ENCODE peak calls at places on chromosomes 2 and 18, in eight cellular contexts. O is cardiac muscle cell, B is epithelial cell of esophagus, F is foreskin fibroblast, R is epithelial cell of proximal tubule, M is choroid plexus epithelial cell, N is left ventricle myocardium inferior, J is RWPE2. T is an unnamed sample.

GRCh38 chr2:160813506-160813858 is 319.9 kb upstream of the RBMS1 start:
- DNase-seq in O (peak), B (peak), F (no peak), R (no peak), M (no peak), N (peak), J (no peak), T (no peak)

GRCh38 chr18:3450358-3451107 is 561 bp downstream of the TGIF1 start:
- DNase-seq in O (peak), B (peak), F (peak), R (no peak), M (peak), N (peak), J (no peak), T (no peak)

GRCh38 chr2:131034122-131035051 is 58.9 kb downstream of the FAM168B start:
- DNase-seq in O (peak), B (peak), F (peak), R (no peak), M (peak), N (no peak), J (no peak), T (no peak)

GRCh38 chr2:123732563-123732962 is 292.5 kb upstream of the CNTNAP5 start:
- DNase-seq in O (no peak), B (peak), F (no peak), R (no peak), M (no peak), N (no peak), J (no peak), T (peak)

GRCh38 chr2:97796465-97797126 is 83.2 kb downstream of the ZAP70 start:
- DNase-seq in O (no peak), B (no peak), F (no peak), R (no peak), M (no peak), N (no peak), J (no peak), T (no peak)

GRCh38 chr2:48601349-48601748 is 16.3 kb upstream of the GTF2A1L start:
- DNase-seq in O (peak), B (peak), F (no peak), R (no peak), M (peak), N (no peak), J (no peak), T (no peak)

GRCh38 chr2:144320491-144320890 is 199.4 kb downstream of the ZEB2 start:
- DNase-seq in O (peak), B (peak), F (peak), R (no peak), M (peak), N (no peak), J (no peak), T (no peak)

GRCh38 chr2:224885836-224886547 is 156.3 kb downstream of the DOCK10 start:
- DNase-seq in O (peak), B (peak), F (peak), R (no peak), M (peak), N (no peak), J (no peak), T (no peak)

GRCh38 chr2:24766609-24767008 is 26.6 kb downstream of the PTRHD1 start:
- DNase-seq in O (no peak), B (no peak), F (no peak), R (no peak), M (no peak), N (no peak), J (no peak), T (no peak)

GRCh38 chr2:44582363-44583008 is 220.7 kb downstream of the CAMKMT start:
- DNase-seq in O (peak), B (peak), F (peak), R (peak), M (peak), N (no peak), J (no peak), T (no peak)

GRCh38 chr2:173874899-173875247 is 90.3 kb downstream of the SP3 start:
- DNase-seq in O (no peak), B (no peak), F (no peak), R (peak), M (no peak), N (no peak), J (no peak), T (no peak)

GRCh38 chr2:8152392-8153257 is 529.2 kb upstream of the ID2 start:
- DNase-seq in O (no peak), B (no peak), F (no peak), R (no peak), M (no peak), N (no peak), J (no peak), T (no peak)

GRCh38 chr2:217652761-217653160 is 350.0 kb downstream of the TNS1 start:
- DNase-seq in O (no peak), B (no peak), F (peak), R (no peak), M (no peak), N (no peak), J (no peak), T (no peak)

GRCh38 chr2:190649035-190649797 is at the start of gene NAB1:
- DNase-seq in O (peak), B (peak), F (peak), R (no peak), M (no peak), N (peak), J (no peak), T (no peak)

GRCh38 chr2:105607920-105608504 is 136.7 kb upstream of the NCK2 start:
- DNase-seq in O (no peak), B (no peak), F (no peak), R (no peak), M (no peak), N (peak), J (no peak), T (peak)

GRCh38 chr2:76958749-76959148 is 563.4 kb downstream of the LRRTM4 start:
- DNase-seq in O (peak), B (peak), F (no peak), R (no peak), M (no peak), N (no peak), J (no peak), T (peak)

GRCh38 chr18:46174317-46175039 is 70.3 kb downstream of the HAUS1 start:
- DNase-seq in O (peak), B (peak), F (peak), R (no peak), M (peak), N (peak), J (no peak), T (no peak)

GRCh38 chr2:147662221-147662620 is 182.6 kb upstream of the ACVR2A start:
- DNase-seq in O (no peak), B (no peak), F (no peak), R (no peak), M (no peak), N (no peak), J (no peak), T (no peak)

GRCh38 chr2:235518317-235519090 is 24.7 kb downstream of the AGAP1 start:
- DNase-seq in O (peak), B (no peak), F (no peak), R (no peak), M (no peak), N (no peak), J (no peak), T (no peak)

GRCh38 chr18:6901283-6901926 is 171.9 kb downstream of the ARHGAP28 start:
- DNase-seq in O (no peak), B (no peak), F (no peak), R (no peak), M (no peak), N (no peak), J (no peak), T (no peak)

GRCh38 chr2:33550206-33550605 is 48.9 kb downstream of the FAM98A start:
- DNase-seq in O (no peak), B (no peak), F (no peak), R (no peak), M (no peak), N (no peak), J (no peak), T (no peak)

GRCh38 chr2:55056024-55056521 is 5.8 kb upstream of the RTN4 start:
- DNase-seq in O (peak), B (peak), F (peak), R (no peak), M (peak), N (no peak), J (no peak), T (no peak)

GRCh38 chr2:231336700-231337099 is 58.8 kb upstream of the B3GNT7 start:
- DNase-seq in O (no peak), B (no peak), F (no peak), R (no peak), M (no peak), N (no peak), J (no peak), T (no peak)

GRCh38 chr2:11807156-11808015 is 61.0 kb downstream of the LPIN1 start:
- DNase-seq in O (no peak), B (no peak), F (no peak), R (no peak), M (no peak), N (no peak), J (no peak), T (no peak)

GRCh38 chr18:63356272-63356896 is 10.6 kb downstream of the KDSR start:
- DNase-seq in O (no peak), B (peak), F (no peak), R (no peak), M (no peak), N (no peak), J (no peak), T (no peak)

GRCh38 chr18:43192408-43192807 is 76.9 kb upstream of the RIT2 start:
- DNase-seq in O (no peak), B (peak), F (peak), R (no peak), M (peak), N (no peak), J (no peak), T (no peak)

GRCh38 chr2:1972428-1972827 is 228.1 kb upstream of the PXDN start:
- DNase-seq in O (peak), B (peak), F (no peak), R (peak), M (peak), N (peak), J (no peak), T (peak)

GRCh38 chr2:101396352-101396717 is 9.0 kb upstream of the CREG2 start:
- DNase-seq in O (peak), B (peak), F (peak), R (peak), M (peak), N (no peak), J (no peak), T (no peak)

GRCh38 chr2:9637330-9637729 is 6.5 kb upstream of the YWHAQ start:
- DNase-seq in O (peak), B (peak), F (peak), R (no peak), M (peak), N (no peak), J (no peak), T (no peak)

GRCh38 chr2:238561230-238561629 is 134.5 kb downstream of the ASB1 start:
- DNase-seq in O (no peak), B (no peak), F (peak), R (no peak), M (no peak), N (no peak), J (no peak), T (peak)

GRCh38 chr2:56034258-56034657 is 110.7 kb upstream of the EFEMP1 start:
- DNase-seq in O (no peak), B (peak), F (no peak), R (no peak), M (no peak), N (no peak), J (no peak), T (no peak)

GRCh38 chr2:235165136-235165535 is 213.3 kb downstream of the SH3BP4 start:
- DNase-seq in O (no peak), B (no peak), F (no peak), R (no peak), M (no peak), N (no peak), J (no peak), T (no peak)

GRCh38 chr18:46322941-46323340 is 218.8 kb downstream of the HAUS1 start:
- DNase-seq in O (no peak), B (no peak), F (no peak), R (no peak), M (no peak), N (no peak), J (peak), T (no peak)

GRCh38 chr2:127174977-127175376 is 45.1 kb downstream of the CYP27C1 start:
- DNase-seq in O (peak), B (peak), F (peak), R (no peak), M (peak), N (peak), J (no peak), T (no peak)

GRCh38 chr2:236755278-236755840 is 185.7 kb downstream of the ACKR3 start:
- DNase-seq in O (no peak), B (no peak), F (no peak), R (no peak), M (no peak), N (no peak), J (no peak), T (no peak)

GRCh38 chr18:58674863-58675472 is 3.7 kb downstream of the MALT1 start:
- DNase-seq in O (peak), B (peak), F (peak), R (no peak), M (peak), N (no peak), J (no peak), T (no peak)

GRCh38 chr2:45750484-45750883 is 99.0 kb downstream of the PRKCE start:
- DNase-seq in O (no peak), B (peak), F (no peak), R (no peak), M (no peak), N (no peak), J (no peak), T (no peak)

GRCh38 chr2:88090446-88091283 is 23.0 kb downstream of the SMYD1 start:
- DNase-seq in O (no peak), B (no peak), F (no peak), R (no peak), M (no peak), N (no peak), J (no peak), T (no peak)

GRCh38 chr2:65300772-65301711 is 73.4 kb downstream of the ACTR2 start:
- DNase-seq in O (peak), B (peak), F (peak), R (no peak), M (peak), N (peak), J (no peak), T (no peak)

GRCh38 chr2:149489452-149489851 is 98.1 kb downstream of the MMADHC start:
- DNase-seq in O (no peak), B (no peak), F (no peak), R (no peak), M (no peak), N (no peak), J (no peak), T (no peak)
- H3K4me3 ChIP-seq in O (no peak), B (no peak), F (no peak), R (no peak), M (no peak), N (no peak), J (no peak), T (no peak)

GRCh38 chr2:215537621-215538020 is 101.8 kb upstream of the FN1 start:
- DNase-seq in O (peak), B (no peak), F (peak), R (no peak), M (peak), N (no peak), J (no peak), T (no peak)
- TF ChIP-seq CTCF in O (no peak), B (no peak), F (peak), R (no peak), M (peak), N (no peak), J (no peak), T (no peak)

DNA sequence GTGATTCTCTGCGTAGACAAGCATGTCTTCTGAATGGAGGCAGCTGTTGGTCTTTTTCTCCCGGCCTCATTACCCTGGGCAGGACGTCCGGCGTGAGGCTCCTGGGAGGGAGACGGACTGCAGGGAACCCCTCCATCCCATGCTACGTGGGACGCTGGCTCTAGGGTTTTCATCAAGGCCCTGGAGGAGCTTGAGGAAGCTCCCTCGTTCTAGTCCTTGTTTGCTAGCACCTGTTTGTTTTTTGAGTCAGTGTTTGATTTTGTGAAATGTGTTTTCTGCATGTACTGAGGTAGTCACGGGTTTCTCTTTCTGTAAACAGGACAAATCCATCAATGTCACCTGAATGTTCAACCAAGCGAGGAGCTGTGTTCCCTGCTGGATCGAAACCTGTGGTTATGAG is 99.3 kb upstream of the TMEM18 start:
- DNase-seq in O (no peak), B (no peak), F (no peak), R (no peak), M (no peak), N (no peak), J (no peak), T (peak)
- H3K4me3 ChIP-seq in O (no peak), B (no peak), F (no peak), R (no peak), M (no peak), N (no peak), J (no peak), T (no peak)

DNA sequence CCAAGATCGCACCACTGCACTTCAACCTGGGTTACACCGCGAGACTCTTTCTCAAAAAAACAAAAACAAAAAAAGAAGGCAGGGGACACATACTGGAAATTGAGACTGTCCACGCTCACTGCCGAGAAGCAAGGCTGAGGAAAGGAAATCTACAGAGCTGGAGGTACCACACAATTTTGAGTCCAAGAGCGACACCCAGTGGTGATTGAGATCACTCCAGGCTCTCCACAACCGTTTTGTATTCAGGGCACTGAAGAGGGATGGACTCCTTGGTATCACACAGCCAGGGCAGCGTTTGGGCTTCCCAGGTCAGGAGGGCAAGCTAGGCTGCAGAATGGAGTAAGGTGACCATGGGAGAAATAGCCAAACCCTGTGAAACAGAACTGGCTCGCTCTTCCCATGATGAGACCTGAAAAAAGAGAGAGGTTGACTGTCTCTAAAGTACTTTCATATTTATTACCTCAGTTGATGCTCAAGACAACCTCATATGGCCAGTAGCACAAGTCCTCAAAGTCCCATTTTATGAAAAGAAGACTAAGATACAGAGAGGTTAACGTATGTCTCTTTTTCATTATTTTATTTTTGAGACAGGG is 74.5 kb upstream of the YPEL5 start:
- DNase-seq in O (peak), B (peak), F (peak), R (peak), M (peak), N (peak), J (no peak), T (peak)
- TF ChIP-seq CTCF in O (peak), B (peak), F (peak), R (peak), M (peak), N (peak), J (peak), T (peak)

GRCh38 chr2:5825686-5826085 is 133.5 kb downstream of the SOX11 start:
- DNase-seq in O (no peak), B (no peak), F (no peak), R (no peak), M (no peak), N (no peak), J (no peak), T (no peak)
- H3K4me3 ChIP-seq in O (no peak), B (no peak), F (no peak), R (no peak), M (no peak), N (no peak), J (no peak), T (no peak)